ENCODE peak calls at places on chromosomes 5 and 9, in seven cellular contexts. V is GM19239, Y is HEK293T, D is HS-5, Z is posterior vena cava, S is iPS-NIHi11, O is GM23338. P is an unnamed sample.

GRCh38 chr9:130791279-130791894 is 43.7 kb upstream of the ABL1 start:
- DNase-seq in V (no peak), Y (no peak), D (no peak), Z (no peak), S (no peak), O (no peak), P (no peak)

GRCh38 chr5:73706963-73707362 is 81.0 kb downstream of the ARHGEF28 start:
- DNase-seq in V (no peak), Y (no peak), D (no peak), Z (no peak), S (no peak), O (no peak), P (no peak)

GRCh38 chr5:169641253-169641652 is 4.2 kb downstream of the DOCK2 start:
- DNase-seq in V (no peak), Y (no peak), D (no peak), Z (no peak), S (no peak), O (peak), P (no peak)

GRCh38 chr5:81020478-81021167 is 60.5 kb downstream of the RASGRF2 start:
- DNase-seq in V (no peak), Y (no peak), D (no peak), Z (no peak), S (no peak), O (no peak), P (no peak)

GRCh38 chr5:87340716-87341115 is 72.0 kb downstream of the CCNH start:
- DNase-seq in V (peak), Y (no peak), D (no peak), Z (no peak), S (no peak), O (no peak), P (no peak)

GRCh38 chr5:142327111-142327842 is 2.5 kb upstream of the SPRY4 start:
- DNase-seq in V (no peak), Y (no peak), D (no peak), Z (no peak), S (no peak), O (peak), P (no peak)

GRCh38 chr9:73011346-73011745 is 58.5 kb upstream of the ALDH1A1 start:
- DNase-seq in V (no peak), Y (no peak), D (peak), Z (no peak), S (no peak), O (no peak), P (no peak)

GRCh38 chr5:73442960-73443627 is 5.5 kb downstream of the FOXD1 start:
- DNase-seq in V (no peak), Y (no peak), D (no peak), Z (no peak), S (no peak), O (no peak), P (no peak)

GRCh38 chr9:13278368-13279246 is 885 bp downstream of the MPDZ start:
- DNase-seq in V (no peak), Y (peak), D (no peak), Z (peak), S (peak), O (peak), P (no peak)

GRCh38 chr9:13491493-13492424 is 212.3 kb upstream of the MPDZ start:
- DNase-seq in V (no peak), Y (no peak), D (no peak), Z (no peak), S (peak), O (peak), P (no peak)

GRCh38 chr9:127955294-127956015 is 17.8 kb upstream of the DPM2 start:
- DNase-seq in V (peak), Y (peak), D (no peak), Z (no peak), S (peak), O (peak), P (no peak)

GRCh38 chr5:148193202-148193601 is 9.6 kb upstream of the SPINK6 start:
- DNase-seq in V (no peak), Y (no peak), D (no peak), Z (no peak), S (no peak), O (no peak), P (no peak)

GRCh38 chr5:6712136-6712581 is 1.1 kb upstream of the TENT4A start:
- DNase-seq in V (no peak), Y (peak), D (no peak), Z (peak), S (peak), O (peak), P (no peak)

GRCh38 chr9:88747768-88748167 is 212.8 kb downstream of the NXNL2 start:
- DNase-seq in V (no peak), Y (peak), D (peak), Z (no peak), S (peak), O (peak), P (no peak)

GRCh38 chr9:37255187-37255586 is 134.8 kb downstream of the ZCCHC7 start:
- DNase-seq in V (no peak), Y (no peak), D (no peak), Z (no peak), S (no peak), O (no peak), P (no peak)

GRCh38 chr5:116944171-116944570 is 369.5 kb upstream of the SEMA6A start:
- DNase-seq in V (no peak), Y (no peak), D (no peak), Z (no peak), S (no peak), O (peak), P (no peak)

GRCh38 chr9:117987945-117988344 is 283.7 kb downstream of the TLR4 start:
- DNase-seq in V (no peak), Y (no peak), D (no peak), Z (no peak), S (no peak), O (no peak), P (no peak)

GRCh38 chr5:108437425-108437824 is 55.5 kb upstream of the FBXL17 start:
- DNase-seq in V (no peak), Y (no peak), D (no peak), Z (no peak), S (no peak), O (peak), P (no peak)

GRCh38 chr5:10424124-10424731 is 17.5 kb upstream of the ROPN1L start:
- DNase-seq in V (no peak), Y (peak), D (no peak), Z (no peak), S (peak), O (peak), P (no peak)

GRCh38 chr5:27130587-27130986 is 92.2 kb upstream of the CDH9 start:
- DNase-seq in V (no peak), Y (no peak), D (no peak), Z (no peak), S (no peak), O (no peak), P (no peak)